ENCODE peak calls at places on chromosome 18, in five cellular contexts. V, J, S, U and W are unnamed samples.

GRCh38 chr18:58044370-58045264 is 591 bp downstream of the NEDD4L start:
- DNase-seq in S (peak), V (peak), J (peak), U (peak), W (no peak)

GRCh38 chr18:10842821-10843220 is 306.5 kb downstream of the PIEZO2 start:
- DNase-seq in S (no peak), J (no peak), V (no peak), U (no peak), W (no peak)

GRCh38 chr18:1806884-1807615 is 764.3 kb downstream of the METTL4 start:
- DNase-seq in J (no peak), S (no peak), U (no peak), V (peak), W (no peak)

GRCh38 chr18:48767090-48767670 is 183.6 kb downstream of the SMAD7 start:
- DNase-seq in J (no peak), V (peak), S (no peak), U (peak), W (no peak)

GRCh38 chr18:5073026-5073944 is 123.8 kb downstream of the AKAIN1 start:
- DNase-seq in J (no peak), U (peak), S (no peak), V (peak), W (peak)

GRCh38 chr18:45611943-45612342 is 3.3 kb upstream of the SLC14A2 start:
- DNase-seq in V (no peak), S (no peak), U (no peak), J (no peak), W (no peak)

GRCh38 chr18:13611058-13611615 is 115.2 kb downstream of the FAM210A start:
- DNase-seq in U (peak), S (peak), V (peak), J (no peak), W (no peak)

GRCh38 chr18:50866765-50867164 is 12.2 kb upstream of the ME2 start:
- DNase-seq in S (no peak), J (no peak), V (peak), U (no peak), W (no peak)

GRCh38 chr18:30684825-30685481 is 357.6 kb downstream of the DSC3 start:
- DNase-seq in S (no peak), J (no peak), U (no peak), V (no peak), W (no peak)

GRCh38 chr18:68147728-68148127 is 567.2 kb downstream of the TMX3 start:
- DNase-seq in J (no peak), S (no peak), V (peak), U (peak), W (no peak)

GRCh38 chr18:11726556-11726955 is 37.5 kb downstream of the GNAL start:
- DNase-seq in U (no peak), J (no peak), S (no peak), V (peak), W (no peak)

GRCh38 chr18:54774971-54775665 is 53.2 kb upstream of the RAB27B start:
- DNase-seq in V (peak), J (no peak), U (no peak), S (no peak), W (no peak)

GRCh38 chr18:36304723-36305122 is 7.2 kb downstream of the FHOD3 start:
- DNase-seq in S (no peak), J (no peak), V (no peak), U (no peak), W (no peak)

GRCh38 chr18:63905361-63905760 is 2.4 kb upstream of the SERPINB10 start:
- DNase-seq in U (no peak), J (no peak), V (peak), S (no peak), W (no peak)